ENCODE peak calls at places on chromosome 17, in four cellular contexts. P is left ventricle myocardium inferior, N is stomach, Q is cerebellar cortex. Y is an unnamed sample.

GRCh38 chr17:29526322-29526721 is 40.5 kb downstream of the ABHD15 start:
- DNase-seq in P (no peak), N (no peak), Q (no peak), Y (no peak)

GRCh38 chr17:63474174-63474913 is 2.5 kb upstream of the ACE start:
- DNase-seq in P (peak; percentile 57), N (peak; percentile 83), Q (no peak), Y (no peak)

GRCh38 chr17:3678821-3679175 is 10.2 kb downstream of the EMC6 start:
- DNase-seq in P (no peak), N (no peak), Q (no peak), Y (no peak)

GRCh38 chr17:81018044-81018802 is 16.7 kb upstream of the BAIAP2 start:
- DNase-seq in P (no peak), N (no peak), Q (peak; percentile 63), Y (peak; percentile 34)

GRCh38 chr17:75906143-75906884 is 1.6 kb upstream of the MRPL38 start:
- DNase-seq in P (no peak), N (no peak), Q (no peak), Y (no peak)

GRCh38 chr17:40329981-40330794 is 21.2 kb downstream of the RARA start:
- DNase-seq in P (peak; percentile 84), N (peak; percentile 76), Q (peak; percentile 66), Y (no peak)

GRCh38 chr17:75267403-75268232 is 3.4 kb downstream of the MIF4GD start:
- DNase-seq in P (no peak), N (no peak), Q (peak; percentile 57), Y (no peak)

GRCh38 chr17:8799001-8799850 is at the start of gene MFSD6L:
- DNase-seq in P (no peak), N (peak; percentile 87), Q (no peak), Y (no peak)

GRCh38 chr17:78659546-78659945 is 82.3 kb upstream of the DNAH17 start:
- DNase-seq in P (no peak), N (no peak), Q (no peak), Y (no peak)

GRCh38 chr17:79211061-79211770 is 136.6 kb downstream of the ENGASE start:
- DNase-seq in P (no peak), N (no peak), Q (peak; percentile 81), Y (no peak)

GRCh38 chr17:46942441-46943217 is 19.7 kb downstream of the GOSR2 start:
- DNase-seq in P (peak; percentile 62), N (peak; percentile 74), Q (peak; percentile 86), Y (peak; percentile 26)

GRCh38 chr17:47763913-47764582 is 31.0 kb downstream of the TBX21 start:
- DNase-seq in P (no peak), N (no peak), Q (no peak), Y (no peak)

GRCh38 chr17:61449707-61450640 is 2.2 kb upstream of the TBX4 start:
- DNase-seq in P (no peak), N (no peak), Q (no peak), Y (no peak)

GRCh38 chr17:81015135-81015534 is 19.8 kb upstream of the BAIAP2 start:
- DNase-seq in P (no peak), N (no peak), Q (no peak), Y (no peak)

GRCh38 chr17:13909901-13910519 is 159.3 kb upstream of the COX10 start:
- DNase-seq in P (no peak), N (no peak), Q (no peak), Y (no peak)

GRCh38 chr17:3906881-3907280 is 9.4 kb downstream of the P2RX1 start:
- DNase-seq in P (no peak), N (no peak), Q (no peak), Y (no peak)

GRCh38 chr17:32504166-32504990 is 17.6 kb downstream of the CDK5R1 start:
- DNase-seq in P (no peak), N (no peak), Q (no peak), Y (no peak)

GRCh38 chr17:49738456-49739163 is 25.3 kb downstream of the FAM117A start:
- DNase-seq in P (peak; percentile 41), N (no peak), Q (peak; percentile 90), Y (no peak)

GRCh38 chr17:79777844-79778503 is at the start of gene CBX2:
- DNase-seq in P (peak; percentile 79), N (peak; percentile 77), Q (no peak), Y (peak; percentile 88)

GRCh38 chr17:28724500-28725165 is 1.4 kb downstream of the TLCD1 start:
- DNase-seq in P (no peak), N (no peak), Q (peak; percentile 55), Y (no peak)

GRCh38 chr17:43018008-43018853 is 4.0 kb downstream of the VAT1 start:
- DNase-seq in P (no peak), N (no peak), Q (no peak), Y (no peak)

GRCh38 chr17:81064746-81065475 is 30.0 kb downstream of the BAIAP2 start:
- DNase-seq in P (no peak), N (peak; percentile 64), Q (no peak), Y (no peak)

GRCh38 chr17:74490716-74491115 is 24.3 kb downstream of the CD300A start:
- DNase-seq in P (no peak), N (no peak), Q (no peak), Y (no peak)

GRCh38 chr17:79495665-79496064 is 115.2 kb downstream of the RBFOX3 start:
- DNase-seq in P (no peak), N (no peak), Q (no peak), Y (no peak)

GRCh38 chr17:49739662-49740271 is 24.2 kb downstream of the FAM117A start:
- DNase-seq in P (peak; percentile 84), N (peak; percentile 84), Q (peak; percentile 47), Y (peak; percentile 79)

GRCh38 chr17:50946223-50946890 is 80.2 kb upstream of the TOB1 start:
- DNase-seq in P (no peak), N (peak; percentile 25), Q (no peak), Y (no peak)

GRCh38 chr17:72115789-72116520 is 4.9 kb upstream of the SOX9 start:
- DNase-seq in P (no peak), N (no peak), Q (no peak), Y (no peak)

GRCh38 chr17:7842380-7842949 is 8.4 kb downstream of the KDM6B start:
- DNase-seq in P (peak; percentile 55), N (peak; percentile 77), Q (no peak), Y (peak; percentile 96)

GRCh38 chr17:28643979-28644781 is 778 bp downstream of the BLTP2 start:
- DNase-seq in P (no peak), N (peak; percentile 59), Q (peak; percentile 60), Y (peak; percentile 38)

GRCh38 chr17:65856865-65857264 is 295.4 kb upstream of the AXIN2 start:
- DNase-seq in P (no peak), N (no peak), Q (no peak), Y (no peak)

GRCh38 chr17:72553051-72553755 is 432.4 kb downstream of the SOX9 start:
- DNase-seq in P (no peak), N (no peak), Q (no peak), Y (no peak)

Y was measured in T-helper 2 cell treated with Interferon-gamma antibody and Interleukin-4, amounts not matched to agents 5 μg/mL and 100 μg/mL, for 36 hours.